ENCODE peak calls at places on chromosome 12, in seven cellular contexts. One of them, this sample, is unnamed. For H3K36me3, the result is how much of the 10 kb centered on the place peaks cover.

GRCh38 chr12:3045494-3045893 is 31.7 kb upstream of the TSPAN9 start:
- DNase-seq in cardiac muscle cell: no peak
- DNase-seq in tibial artery: no peak
- DNase-seq in WERI-Rb-1: no peak
- DNase-seq in body of pancreas: no peak
- DNase-seq in neural progenitor cell: no peak
- DNase-seq in PC-3: no peak
- DNase-seq in this sample: no peak

GRCh38 chr12:124545508-124546418 is 21.6 kb downstream of the NCOR2 start:
- DNase-seq in cardiac muscle cell: no peak
- DNase-seq in tibial artery: no peak
- DNase-seq in WERI-Rb-1: no peak
- DNase-seq in body of pancreas: no peak
- DNase-seq in neural progenitor cell: no peak
- DNase-seq in PC-3: no peak
- DNase-seq in this sample: no peak

GRCh38 chr12:779745-780734 is 27.7 kb downstream of the WNK1 start:
- DNase-seq in cardiac muscle cell: peak
- DNase-seq in tibial artery: no peak
- DNase-seq in WERI-Rb-1: no peak
- DNase-seq in body of pancreas: no peak
- DNase-seq in neural progenitor cell: no peak
- DNase-seq in PC-3: peak
- DNase-seq in this sample: no peak

GRCh38 chr12:12018454-12018853 is 52.3 kb upstream of the BCL2L14 start:
- DNase-seq in cardiac muscle cell: peak
- DNase-seq in tibial artery: no peak
- DNase-seq in WERI-Rb-1: no peak
- DNase-seq in body of pancreas: no peak
- DNase-seq in neural progenitor cell: no peak
- DNase-seq in PC-3: peak
- DNase-seq in this sample: no peak

GRCh38 chr12:9253464-9253863 is 45.3 kb upstream of the PZP start:
- DNase-seq in cardiac muscle cell: no peak
- DNase-seq in tibial artery: no peak
- DNase-seq in WERI-Rb-1: no peak
- DNase-seq in body of pancreas: no peak
- DNase-seq in neural progenitor cell: no peak
- DNase-seq in PC-3: no peak
- DNase-seq in this sample: no peak

GRCh38 chr12:127257366-127257935 is 1009.5 kb upstream of the TMEM132C start:
- DNase-seq in cardiac muscle cell: peak
- DNase-seq in tibial artery: no peak
- DNase-seq in WERI-Rb-1: no peak
- DNase-seq in body of pancreas: no peak
- DNase-seq in neural progenitor cell: no peak
- DNase-seq in PC-3: peak
- DNase-seq in this sample: no peak

GRCh38 chr12:54379401-54380201 is 4.9 kb downstream of the ZNF385A start:
- DNase-seq in cardiac muscle cell: peak
- DNase-seq in tibial artery: peak
- DNase-seq in WERI-Rb-1: peak
- DNase-seq in body of pancreas: peak
- DNase-seq in neural progenitor cell: peak
- DNase-seq in PC-3: peak
- DNase-seq in this sample: peak

GRCh38 chr12:94832780-94833760 is 170.4 kb downstream of the NDUFA12 start:
- DNase-seq in cardiac muscle cell: peak
- DNase-seq in tibial artery: no peak
- DNase-seq in WERI-Rb-1: peak
- DNase-seq in body of pancreas: peak
- DNase-seq in neural progenitor cell: peak
- DNase-seq in PC-3: peak
- DNase-seq in this sample: no peak

GRCh38 chr12:57213068-57213715 is 3.4 kb upstream of the NXPH4 start:
- DNase-seq in cardiac muscle cell: peak
- DNase-seq in tibial artery: peak
- DNase-seq in WERI-Rb-1: peak
- DNase-seq in body of pancreas: peak
- DNase-seq in neural progenitor cell: peak
- DNase-seq in PC-3: peak
- DNase-seq in this sample: peak

GRCh38 chr12:116058574-116058973 is 218.9 kb downstream of the MED13L start:
- DNase-seq in cardiac muscle cell: no peak
- DNase-seq in tibial artery: no peak
- DNase-seq in WERI-Rb-1: no peak
- DNase-seq in body of pancreas: no peak
- DNase-seq in neural progenitor cell: no peak
- DNase-seq in PC-3: no peak
- DNase-seq in this sample: no peak

GRCh38 chr12:19003987-19004619 is 125.4 kb upstream of the PLEKHA5 start:
- DNase-seq in cardiac muscle cell: no peak
- DNase-seq in tibial artery: no peak
- DNase-seq in WERI-Rb-1: no peak
- DNase-seq in body of pancreas: no peak
- DNase-seq in neural progenitor cell: peak
- DNase-seq in PC-3: no peak
- DNase-seq in this sample: no peak

GRCh38 chr12:77925536-77926108 is 94.9 kb downstream of the NAV3 start:
- DNase-seq in cardiac muscle cell: peak
- DNase-seq in tibial artery: peak
- DNase-seq in WERI-Rb-1: peak
- DNase-seq in body of pancreas: peak
- DNase-seq in neural progenitor cell: peak
- DNase-seq in PC-3: peak
- DNase-seq in this sample: peak

GRCh38 chr12:74334770-74335169 is 202.9 kb upstream of the ATXN7L3B start:
- DNase-seq in cardiac muscle cell: peak
- DNase-seq in tibial artery: no peak
- DNase-seq in WERI-Rb-1: no peak
- DNase-seq in body of pancreas: no peak
- DNase-seq in neural progenitor cell: no peak
- DNase-seq in PC-3: peak
- DNase-seq in this sample: no peak

GRCh38 chr12:203074-203461 is 10.9 kb downstream of the SLC6A12 start:
- DNase-seq in cardiac muscle cell: no peak
- DNase-seq in tibial artery: no peak
- DNase-seq in WERI-Rb-1: no peak
- DNase-seq in body of pancreas: no peak
- DNase-seq in neural progenitor cell: no peak
- DNase-seq in PC-3: no peak
- DNase-seq in this sample: no peak

GRCh38 chr12:65666876-65667275 is 157.4 kb upstream of the HMGA2 start:
- DNase-seq in cardiac muscle cell: peak
- DNase-seq in tibial artery: no peak
- DNase-seq in WERI-Rb-1: no peak
- DNase-seq in body of pancreas: no peak
- DNase-seq in neural progenitor cell: no peak
- DNase-seq in PC-3: no peak
- DNase-seq in this sample: no peak

GRCh38 chr12:52656616-52657015 is 4.6 kb upstream of the KRT2 start:
- DNase-seq in cardiac muscle cell: no peak
- DNase-seq in tibial artery: no peak
- DNase-seq in WERI-Rb-1: no peak
- DNase-seq in body of pancreas: no peak
- DNase-seq in neural progenitor cell: no peak
- DNase-seq in PC-3: no peak
- DNase-seq in this sample: no peak

GRCh38 chr12:53928054-53928879 is 10.4 kb upstream of the HOXC13 start:
- DNase-seq in cardiac muscle cell: no peak
- DNase-seq in tibial artery: no peak
- DNase-seq in WERI-Rb-1: no peak
- DNase-seq in body of pancreas: no peak
- DNase-seq in neural progenitor cell: no peak
- DNase-seq in PC-3: no peak
- DNase-seq in this sample: no peak

GRCh38 chr12:42985506-42985905 is 396.0 kb upstream of the PRICKLE1 start:
- DNase-seq in cardiac muscle cell: peak
- DNase-seq in tibial artery: no peak
- DNase-seq in WERI-Rb-1: peak
- DNase-seq in body of pancreas: peak
- DNase-seq in neural progenitor cell: peak
- DNase-seq in PC-3: no peak
- DNase-seq in this sample: no peak

GRCh38 chr12:87274594-87275245 is 754.5 kb downstream of the C12orf50 start:
- DNase-seq in cardiac muscle cell: peak
- DNase-seq in tibial artery: no peak
- DNase-seq in WERI-Rb-1: peak
- DNase-seq in body of pancreas: no peak
- DNase-seq in neural progenitor cell: peak
- DNase-seq in PC-3: peak
- DNase-seq in this sample: no peak

GRCh38 chr12:53287741-53288216 is 7.6 kb upstream of the PFDN5 start:
- DNase-seq in cardiac muscle cell: peak
- DNase-seq in tibial artery: peak
- DNase-seq in WERI-Rb-1: peak
- DNase-seq in body of pancreas: peak
- DNase-seq in neural progenitor cell: peak
- DNase-seq in PC-3: peak
- DNase-seq in this sample: peak

GRCh38 chr12:122966743-122967058 is 438 bp upstream of the ABCB9 start:
- DNase-seq in cardiac muscle cell: no peak
- DNase-seq in tibial artery: no peak
- DNase-seq in WERI-Rb-1: no peak
- DNase-seq in body of pancreas: no peak
- DNase-seq in neural progenitor cell: no peak
- DNase-seq in PC-3: no peak
- DNase-seq in this sample: no peak

GRCh38 chr12:25723286-25723685 is 170.2 kb upstream of the LMNTD1 start:
- DNase-seq in cardiac muscle cell: peak
- DNase-seq in tibial artery: no peak
- DNase-seq in WERI-Rb-1: no peak
- DNase-seq in body of pancreas: no peak
- DNase-seq in neural progenitor cell: no peak
- DNase-seq in PC-3: no peak
- DNase-seq in this sample: no peak

GRCh38 chr12:61629702-61630101 is 630.5 kb upstream of the USP15 start:
- DNase-seq in cardiac muscle cell: no peak
- DNase-seq in tibial artery: no peak
- DNase-seq in WERI-Rb-1: no peak
- DNase-seq in body of pancreas: no peak
- DNase-seq in neural progenitor cell: no peak
- DNase-seq in PC-3: no peak
- DNase-seq in this sample: no peak

GRCh38 chr12:114666746-114667668 is 17.0 kb downstream of the TBX3 start:
- DNase-seq in cardiac muscle cell: no peak
- DNase-seq in tibial artery: no peak
- DNase-seq in WERI-Rb-1: no peak
- DNase-seq in body of pancreas: no peak
- DNase-seq in neural progenitor cell: peak
- DNase-seq in PC-3: peak
- DNase-seq in this sample: no peak

GRCh38 chr12:100359822-100360221 is 2.9 kb downstream of the SLC17A8 start:
- DNase-seq in cardiac muscle cell: peak
- DNase-seq in tibial artery: no peak
- DNase-seq in WERI-Rb-1: no peak
- DNase-seq in body of pancreas: no peak
- DNase-seq in neural progenitor cell: no peak
- DNase-seq in PC-3: peak
- DNase-seq in this sample: no peak

GRCh38 chr12:92356405-92356804 is 210.8 kb upstream of the BTG1 start:
- DNase-seq in cardiac muscle cell: no peak
- DNase-seq in tibial artery: no peak
- DNase-seq in WERI-Rb-1: no peak
- DNase-seq in body of pancreas: no peak
- DNase-seq in neural progenitor cell: no peak
- DNase-seq in PC-3: no peak
- DNase-seq in this sample: no peak

GRCh38 chr12:32894566-32894965 is 2.0 kb downstream of the PKP2 start:
- DNase-seq in cardiac muscle cell: no peak
- DNase-seq in tibial artery: no peak
- DNase-seq in WERI-Rb-1: no peak
- DNase-seq in body of pancreas: no peak
- DNase-seq in neural progenitor cell: no peak
- DNase-seq in PC-3: no peak
- DNase-seq in this sample: no peak
- TF ChIP-seq CTCF in cardiac muscle cell: no peak
- TF ChIP-seq CTCF in tibial artery: no peak
- TF ChIP-seq CTCF in WERI-Rb-1: no peak
- TF ChIP-seq CTCF in body of pancreas: no peak
- TF ChIP-seq CTCF in neural progenitor cell: no peak
- TF ChIP-seq CTCF in PC-3: no peak
- TF ChIP-seq CTCF in this sample: no peak

GRCh38 chr12:6529291-6529737 is 5.0 kb upstream of the GAPDH start:
- DNase-seq in cardiac muscle cell: no peak
- DNase-seq in tibial artery: no peak
- DNase-seq in WERI-Rb-1: no peak
- DNase-seq in body of pancreas: no peak
- DNase-seq in neural progenitor cell: no peak
- DNase-seq in PC-3: no peak
- DNase-seq in this sample: no peak
- H3K36me3 ChIP-seq in cardiac muscle cell: half or more
- H3K36me3 ChIP-seq in tibial artery: half or more
- H3K36me3 ChIP-seq in WERI-Rb-1: half or more
- H3K36me3 ChIP-seq in body of pancreas: under half
- H3K36me3 ChIP-seq in neural progenitor cell: under half
- H3K36me3 ChIP-seq in PC-3: under half
- H3K36me3 ChIP-seq in this sample: half or more

DNA sequence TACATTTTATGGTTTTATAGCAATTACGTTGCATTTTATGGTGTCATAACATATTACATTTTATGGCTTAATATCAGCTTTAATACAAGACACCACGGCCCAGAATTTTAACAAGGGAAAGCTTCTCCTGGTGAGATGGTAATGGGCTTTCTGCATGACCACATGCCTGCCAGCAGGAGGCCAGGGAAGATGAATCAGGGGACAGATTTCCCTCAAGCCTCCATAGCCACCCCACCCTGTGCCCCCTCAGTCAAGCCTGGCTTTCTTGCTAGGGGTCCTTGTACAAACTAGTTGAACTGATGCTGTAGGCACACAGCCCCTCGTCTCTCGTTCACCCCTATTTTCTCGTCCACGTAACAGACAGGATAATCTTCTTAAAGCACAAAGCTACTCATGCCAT is 56.6 kb downstream of the HSPB8 start:
- DNase-seq in cardiac muscle cell: no peak
- DNase-seq in tibial artery: no peak
- DNase-seq in WERI-Rb-1: peak
- DNase-seq in body of pancreas: no peak
- DNase-seq in neural progenitor cell: peak
- DNase-seq in PC-3: no peak
- DNase-seq in this sample: no peak
- TF ChIP-seq CTCF in cardiac muscle cell: no peak
- TF ChIP-seq CTCF in tibial artery: no peak
- TF ChIP-seq CTCF in WERI-Rb-1: peak
- TF ChIP-seq CTCF in body of pancreas: no peak
- TF ChIP-seq CTCF in neural progenitor cell: peak
- TF ChIP-seq CTCF in PC-3: peak
- TF ChIP-seq CTCF in this sample: peak

DNA sequence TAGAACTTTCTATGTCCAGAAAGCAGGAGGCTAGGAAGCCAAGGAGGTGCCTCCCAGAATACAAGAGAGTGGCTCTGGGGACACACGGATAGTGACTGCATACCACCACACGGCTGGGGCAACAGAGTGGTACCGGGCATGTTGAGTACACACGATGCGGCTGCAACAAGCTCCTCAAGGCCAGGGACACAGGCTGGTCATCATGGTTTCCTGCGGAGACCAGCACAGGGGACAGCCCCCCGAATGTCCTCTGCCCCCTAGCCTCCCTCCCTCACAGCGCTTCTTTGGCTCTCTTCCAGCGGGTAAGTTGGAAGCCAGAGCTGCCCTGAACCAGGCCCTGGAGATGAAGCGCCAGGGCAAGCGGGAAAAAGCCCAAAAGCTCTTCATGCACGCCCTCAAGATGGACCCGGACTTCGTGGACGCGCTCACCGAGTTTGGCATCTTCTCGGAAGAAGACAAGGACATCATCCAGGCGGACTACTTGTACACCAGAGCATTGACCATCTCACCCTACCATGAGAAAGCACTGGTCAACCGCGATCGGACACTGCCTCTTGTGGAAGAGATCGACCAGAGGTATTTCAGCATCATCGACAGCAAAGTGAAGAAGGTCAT is 3.1 kb downstream of the FICD start:
- DNase-seq in cardiac muscle cell: no peak
- DNase-seq in tibial artery: no peak
- DNase-seq in WERI-Rb-1: no peak
- DNase-seq in body of pancreas: no peak
- DNase-seq in neural progenitor cell: no peak
- DNase-seq in PC-3: no peak
- DNase-seq in this sample: no peak
- H3K36me3 ChIP-seq in cardiac muscle cell: under half
- H3K36me3 ChIP-seq in tibial artery: under half
- H3K36me3 ChIP-seq in WERI-Rb-1: half or more
- H3K36me3 ChIP-seq in body of pancreas: under half
- H3K36me3 ChIP-seq in neural progenitor cell: under half
- H3K36me3 ChIP-seq in PC-3: half or more
- H3K36me3 ChIP-seq in this sample: half or more

This sample was measured in left ventricle myocardium inferior.